ENCODE peak calls at places on chromosomes 13 and 19, in seven cellular contexts. H is neuronal stem cell, M is posterior cingulate gyrus, F is T-helper 1 cell, I is fibroblast of gingiva, D is NCI-H1694 treated with DMSO at 0.1 percent for 48 hours, G is T-cell. B is an unnamed sample.
A peak's percentile ranks its signal among the peaks of the same experiment; 100 is the strongest.

GRCh38 chr13:42393573-42394360 is 121.8 kb downstream of the AKAP11 start:
- DNase-seq in H (no peak), M (no peak), F (no peak), I (no peak), D (no peak), G (no peak), B (no peak)

GRCh38 chr13:101326710-101327109 is 89.6 kb downstream of the NALCN start:
- DNase-seq in H (no peak), M (no peak), F (no peak), I (no peak), D (no peak), G (no peak), B (no peak)

GRCh38 chr19:54373781-54374266 is 9.1 kb upstream of the LAIR1 start:
- DNase-seq in H (no peak), M (no peak), F (no peak), I (no peak), D (no peak), G (no peak), B (no peak)

GRCh38 chr19:5130371-5131030 is 161.6 kb downstream of the KDM4B start:
- DNase-seq in H (no peak), M (no peak), F (peak; percentile 39), I (no peak), D (no peak), G (peak; percentile 87), B (peak; percentile 9)

GRCh38 chr19:57643734-57644133 is 10.8 kb downstream of the ZNF211 start:
- DNase-seq in H (no peak), M (no peak), F (no peak), I (no peak), D (no peak), G (no peak), B (no peak)

GRCh38 chr13:32986552-32986951 is 29.7 kb upstream of the KL start:
- DNase-seq in H (no peak), M (no peak), F (no peak), I (no peak), D (no peak), G (no peak), B (no peak)

GRCh38 chr19:52398091-52398461 is 427 bp downstream of the ZNF528 start:
- DNase-seq in H (no peak), M (no peak), F (no peak), I (no peak), D (no peak), G (no peak), B (no peak)

GRCh38 chr19:40139533-40140287 is 49.0 kb upstream of the ZNF780A start:
- DNase-seq in H (peak; percentile 31), M (no peak), F (no peak), I (peak; percentile 50), D (peak; percentile 68), G (no peak), B (no peak)

GRCh38 chr13:41655997-41656396 is 198.6 kb downstream of the RGCC start:
- DNase-seq in H (no peak), M (no peak), F (no peak), I (no peak), D (no peak), G (no peak), B (no peak)

GRCh38 chr19:37128821-37129177 is 43.7 kb downstream of the ZNF585A start:
- DNase-seq in H (no peak), M (no peak), F (no peak), I (no peak), D (no peak), G (no peak), B (no peak)

GRCh38 chr13:26412263-26412662 is 145.2 kb upstream of the WASF3 start:
- DNase-seq in H (no peak), M (no peak), F (no peak), I (no peak), D (no peak), G (no peak), B (no peak)

GRCh38 chr19:33468361-33469170 is 53.0 kb downstream of the PEPD start:
- DNase-seq in H (no peak), M (peak; percentile 92), F (no peak), I (no peak), D (no peak), G (no peak), B (no peak)

GRCh38 chr19:39506944-39507714 is 7.8 kb upstream of the SELENOV start:
- DNase-seq in H (peak; percentile 71), M (peak; percentile 86), F (no peak), I (peak; percentile 36), D (no peak), G (peak; percentile 27), B (peak; percentile 29)

GRCh38 chr19:36009220-36009619 is 607 bp upstream of the SYNE4 start:
- DNase-seq in H (peak; percentile 55), M (peak; percentile 94), F (no peak), I (peak; percentile 67), D (no peak), G (peak; percentile 32), B (peak; percentile 13)

GRCh38 chr13:104586010-104586746 is 1520.0 kb upstream of the SLC10A2 start:
- DNase-seq in H (no peak), M (no peak), F (no peak), I (no peak), D (no peak), G (no peak), B (no peak)

GRCh38 chr19:4049432-4049831 is 17.3 kb downstream of the ZBTB7A start:
- DNase-seq in H (no peak), M (no peak), F (no peak), I (no peak), D (no peak), G (no peak), B (no peak)

GRCh38 chr13:25493930-25494707 is 122.3 kb downstream of the ATP8A2 start:
- DNase-seq in H (no peak), M (no peak), F (no peak), I (no peak), D (no peak), G (no peak), B (no peak)

GRCh38 chr13:44648392-44649117 is 72.4 kb upstream of the TSC22D1 start:
- DNase-seq in H (no peak), M (no peak), F (no peak), I (peak; percentile 84), D (no peak), G (no peak), B (no peak)

GRCh38 chr13:76745246-76746200 is 140.7 kb downstream of the KCTD12 start:
- DNase-seq in H (no peak), M (no peak), F (no peak), I (no peak), D (peak; percentile 11), G (no peak), B (no peak)

GRCh38 chr19:4052993-4053422 is 13.7 kb downstream of the ZBTB7A start:
- DNase-seq in H (no peak), M (peak; percentile 68), F (no peak), I (no peak), D (no peak), G (no peak), B (no peak)

GRCh38 chr19:17617807-17618192 is 62.4 kb downstream of the COLGALT1 start:
- DNase-seq in H (no peak), M (no peak), F (no peak), I (no peak), D (no peak), G (no peak), B (no peak)

B was measured in activated effector memory CD4-positive, alpha-beta T cell treated with Interleukin-2 at 50 U/mL for 16 hours.